ENCODE peak calls at places on chromosomes 3 and 15, in five cellular contexts. T, U, W, D and Q are unnamed samples. For H3K9me2 and H3K36me3, the result is how much of the 10 kb centered on the place peaks cover.

GRCh38 chr3:53346922-53347260 is 452 bp downstream of the DCP1A start:
- DNase-seq in D (no peak), U (no peak), T (no peak), W (no peak), Q (no peak)

GRCh38 chr15:68557469-68558317 is 21.1 kb upstream of the CORO2B start:
- DNase-seq in D (no peak), U (no peak), T (no peak), W (peak), Q (no peak)

GRCh38 chr3:183158552-183159006 is 4.0 kb downstream of the LAMP3 start:
- DNase-seq in U (peak), D (no peak), T (no peak), W (no peak), Q (peak)

GRCh38 chr15:100170280-100170654 is 171.5 kb downstream of the ADAMTS17 start:
- DNase-seq in W (no peak), T (no peak), D (no peak), U (no peak), Q (peak)

GRCh38 chr15:24772256-24772655 is 96.7 kb downstream of the NPAP1 start:
- DNase-seq in T (no peak), W (no peak), U (no peak), D (peak), Q (no peak)

GRCh38 chr3:98874602-98875249 is 26.8 kb downstream of the DCBLD2 start:
- DNase-seq in T (no peak), U (no peak), D (no peak), W (no peak), Q (no peak)

GRCh38 chr15:34793071-34793470 is 2.3 kb downstream of the ACTC1 start:
- DNase-seq in D (no peak), T (no peak), W (no peak), U (no peak), Q (no peak)

GRCh38 chr15:28104326-28104725 is 5.2 kb upstream of the OCA2 start:
- DNase-seq in T (no peak), W (no peak), U (no peak), D (peak), Q (no peak)

GRCh38 chr15:30953731-30954378 is 37.6 kb downstream of the MTMR10 start:
- DNase-seq in U (peak), W (peak), T (no peak), D (no peak), Q (no peak)

GRCh38 chr15:36798366-36798765 is 218.9 kb downstream of the CDIN1 start:
- DNase-seq in U (peak), W (no peak), T (no peak), D (no peak), Q (no peak)

GRCh38 chr15:32861741-32862140 is 143.9 kb downstream of the GREM1 start:
- DNase-seq in T (peak), W (peak), U (peak), D (peak), Q (peak)

GRCh38 chr3:102646557-102646956 is 211.7 kb downstream of the ZPLD1 start:
- DNase-seq in T (no peak), W (no peak), U (no peak), D (no peak), Q (no peak)

GRCh38 chr3:38555149-38555840 is 59.2 kb downstream of the EXOG start:
- DNase-seq in T (no peak), D (no peak), W (no peak), U (no peak), Q (no peak)

GRCh38 chr3:177601120-177601519 is 403.8 kb upstream of the TBL1XR1 start:
- DNase-seq in T (no peak), D (no peak), W (no peak), U (no peak), Q (no peak)

GRCh38 chr3:45123030-45123429 is 23.1 kb downstream of the CDCP1 start:
- DNase-seq in D (no peak), T (no peak), W (peak), U (peak), Q (no peak)

GRCh38 chr15:25670025-25670554 is 193.0 kb downstream of the ATP10A start:
- DNase-seq in W (peak), T (peak), U (peak), D (peak), Q (no peak)

GRCh38 chr3:178352300-178353021 is 183.8 kb upstream of the KCNMB2 start:
- DNase-seq in U (peak), T (no peak), W (peak), D (peak), Q (no peak)

GRCh38 chr3:52244061-52244628 is 1.4 kb upstream of the PPM1M start:
- DNase-seq in W (peak), D (no peak), T (no peak), U (peak), Q (no peak)

GRCh38 chr3:175329373-175329772 is 470.2 kb downstream of the NAALADL2 start:
- DNase-seq in U (no peak), D (no peak), W (no peak), T (no peak), Q (no peak)

GRCh38 chr3:119751423-119751822 is 30.5 kb upstream of the NR1I2 start:
- DNase-seq in U (no peak), T (no peak), D (no peak), W (no peak), Q (no peak)

GRCh38 chr15:37102315-37103021 is 2.1 kb upstream of the MEIS2 start:
- DNase-seq in W (no peak), U (peak), T (no peak), D (peak), Q (no peak)

GRCh38 chr3:189340680-189341460 is 169.1 kb downstream of the TPRG1 start:
- DNase-seq in D (peak), T (no peak), W (no peak), U (no peak), Q (no peak)

GRCh38 chr3:186938716-186939115 is 8.4 kb downstream of the ST6GAL1 start:
- DNase-seq in W (peak), U (no peak), D (no peak), T (no peak), Q (no peak)

DNA sequence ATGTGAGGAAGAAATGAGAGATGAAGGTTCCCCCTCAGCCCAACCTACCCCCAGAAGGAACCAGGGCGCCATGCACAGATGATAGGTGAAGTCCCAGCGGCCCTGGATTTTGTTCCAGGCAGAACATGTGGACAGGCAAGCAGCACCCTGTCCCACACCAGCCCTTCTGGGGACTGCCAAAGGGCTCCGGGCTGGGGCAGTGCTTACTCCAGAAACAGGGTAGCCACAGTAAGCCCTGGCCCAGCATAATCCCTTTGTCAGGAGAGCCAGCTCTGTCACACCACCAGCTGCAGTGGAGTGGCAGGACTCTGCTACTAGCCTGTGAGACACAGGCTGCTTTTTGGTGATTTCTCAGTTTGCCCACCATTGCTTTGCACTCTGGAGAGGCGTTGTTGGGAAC is 6.3 kb downstream of the FBXL22 start:
- DNase-seq in T (no peak), W (no peak), D (no peak), U (no peak), Q (no peak)
- H3K9me2 ChIP-seq in T (under half), W (under half), D (under half), U (under half), Q (under half)

DNA sequence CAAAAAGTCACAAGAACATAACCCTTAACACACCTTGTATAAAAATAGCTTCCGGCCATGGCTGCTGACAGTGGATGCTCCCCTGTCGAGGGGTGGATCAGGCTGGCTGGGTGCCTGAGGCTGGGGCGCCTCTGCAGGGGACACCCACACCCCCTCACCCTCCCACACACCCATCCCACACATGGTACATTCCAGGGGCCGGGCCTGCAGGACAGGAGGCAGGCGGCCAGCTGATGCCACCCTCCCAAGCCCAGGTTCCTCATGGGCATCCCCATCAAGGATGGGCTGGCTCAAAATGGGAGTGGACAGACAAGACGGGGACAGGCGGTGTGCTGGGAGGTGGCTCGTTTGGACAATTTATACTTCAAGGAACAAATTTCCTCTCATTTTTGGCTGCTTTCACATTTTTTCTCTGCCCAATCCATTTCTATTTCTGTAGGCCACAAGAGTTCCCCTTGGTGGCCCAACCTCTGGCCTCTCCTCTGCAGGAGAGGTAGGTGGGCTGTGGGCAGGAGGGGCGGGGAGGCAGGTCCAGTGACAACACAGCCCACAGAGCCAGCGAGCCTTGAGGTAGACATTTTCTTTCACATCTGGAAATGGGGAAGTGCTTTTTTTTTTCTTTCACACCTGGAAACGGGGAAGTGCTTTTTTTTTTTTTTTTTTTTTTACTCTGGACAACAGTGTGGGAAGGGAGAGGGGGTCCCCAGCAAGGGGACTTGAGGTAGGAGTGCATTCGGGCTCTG is 23.3 kb downstream of the RNU5B-1 start:
- DNase-seq in T (peak), U (no peak), W (no peak), D (no peak), Q (no peak)
- H3K36me3 ChIP-seq in T (under half), U (under half), W (under half), D (under half), Q (under half)

DNA sequence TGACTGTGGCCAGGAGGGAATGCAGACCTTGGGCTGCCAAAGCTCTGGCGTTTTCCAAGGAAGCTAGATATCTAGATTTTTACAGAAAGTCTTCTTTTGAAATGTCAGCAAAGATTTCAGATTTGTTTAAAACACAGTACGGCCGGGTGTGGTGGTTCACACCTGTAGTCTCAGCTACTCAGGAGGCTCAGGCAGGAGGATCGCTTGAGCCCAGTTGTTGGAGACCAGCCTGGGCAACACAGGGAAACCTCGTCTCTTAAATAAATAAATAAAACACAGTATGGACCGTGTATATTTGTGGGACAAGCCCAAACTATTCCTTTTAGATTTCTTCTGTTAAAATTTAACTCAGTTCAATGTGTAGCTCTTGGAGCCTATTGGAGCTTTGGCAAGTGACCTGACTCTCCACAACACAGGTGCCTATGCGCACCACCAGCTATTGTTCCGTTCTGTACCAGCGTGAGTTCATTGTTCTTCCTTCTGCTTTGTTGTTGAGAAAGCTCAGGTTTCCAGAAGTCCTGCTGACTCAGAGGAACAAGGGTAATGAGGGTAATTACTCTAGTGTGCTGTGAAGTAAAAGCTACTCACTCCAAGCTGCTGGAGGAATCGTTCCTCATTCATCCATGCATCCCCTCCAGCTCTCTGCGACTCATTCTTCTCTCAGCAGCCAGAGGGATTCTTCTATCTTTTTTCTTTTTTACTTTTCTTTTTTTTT is 73.1 kb upstream of the SLC6A6 start:
- DNase-seq in W (peak), D (peak), T (no peak), U (peak), Q (no peak)
- H3K9me2 ChIP-seq in W (under half), D (under half), T (under half), U (under half), Q (under half)

GRCh38 chr3:129587061-129587460 is 19.4 kb downstream of the PLXND1 start:
- DNase-seq in T (no peak), D (no peak), W (no peak), U (peak), Q (no peak)
- H3K36me3 ChIP-seq in T (under half), D (under half), W (under half), U (under half), Q (under half)

GRCh38 chr3:151437906-151438305 is 23.0 kb downstream of the IGSF10 start:
- DNase-seq in W (no peak), T (no peak), D (no peak), U (no peak), Q (no peak)
- H3K9me2 ChIP-seq in W (under half), T (under half), D (under half), U (under half), Q (under half)

DNA sequence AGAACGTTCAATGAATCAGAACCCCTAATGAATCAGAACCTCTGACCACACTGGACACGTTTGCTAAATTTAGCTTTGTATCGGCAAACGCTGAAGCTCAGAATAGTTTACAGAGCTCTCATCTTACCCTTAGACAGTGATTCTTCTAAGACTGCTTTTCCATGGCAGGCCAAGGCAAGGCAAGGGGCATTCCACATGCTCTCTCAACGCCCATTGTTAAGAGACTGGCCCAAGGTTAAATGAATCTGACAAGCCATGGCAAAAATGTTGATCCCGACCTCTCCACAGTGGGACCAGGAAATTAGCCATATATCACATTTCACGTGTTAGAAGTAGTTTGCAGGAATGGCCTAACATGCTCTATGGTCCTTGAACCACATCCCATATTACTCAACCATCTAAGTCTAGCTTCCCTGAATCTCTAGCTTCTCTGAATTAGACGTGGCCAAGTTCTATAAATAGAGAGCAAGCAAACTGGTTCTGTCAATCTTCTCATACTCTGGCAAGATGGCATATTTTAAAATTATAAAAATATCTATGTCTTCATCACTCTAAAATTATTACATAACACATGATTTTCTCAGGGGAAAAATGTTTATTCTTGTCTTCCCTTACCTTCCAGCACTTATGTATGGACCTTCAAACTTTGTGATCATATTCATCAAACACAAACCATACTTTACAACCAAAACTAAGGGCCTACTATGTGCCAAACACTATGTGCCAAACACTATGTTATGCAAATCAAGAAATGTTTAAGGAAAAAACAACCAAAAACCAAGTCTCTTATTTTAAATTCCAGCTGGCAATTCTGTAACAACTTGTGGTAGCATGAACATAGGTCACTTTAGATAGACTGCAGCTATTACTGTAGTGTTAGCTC is 54.3 kb downstream of the AAGAB start:
- DNase-seq in D (no peak), T (no peak), W (no peak), U (peak), Q (no peak)
- H3K36me3 ChIP-seq in D (under half), T (half or more), W (under half), U (under half), Q (under half)